ENCODE peak calls at places on chromosomes 7 and 10, in four cellular contexts. Y is body of pancreas, N is AG09319, C is HCT116. M is an unnamed sample.

GRCh38 chr7:4779118-4779517 is 3.7 kb downstream of the AP5Z1 start:
- DNase-seq in C (no peak), Y (no peak), N (no peak), M (no peak)

GRCh38 chr10:61898435-61898778 is 3.1 kb upstream of the ARID5B start:
- DNase-seq in N (no peak), C (no peak), Y (no peak), M (no peak)

GRCh38 chr10:62681211-62681940 is 123.1 kb upstream of the ADO start:
- DNase-seq in Y (no peak), N (no peak), C (no peak), M (no peak)

GRCh38 chr7:157684157-157684595 is 347.4 kb downstream of the DNAJB6 start:
- DNase-seq in N (no peak), C (no peak), Y (no peak), M (no peak)

GRCh38 chr10:101214446-101215396 is 14.5 kb downstream of the LBX1 start:
- DNase-seq in N (no peak), Y (peak; percentile 61), C (peak; percentile 66), M (peak; percentile 73)

GRCh38 chr7:149620961-149621360 is 123.4 kb upstream of the ZNF746 start:
- DNase-seq in C (no peak), Y (no peak), N (no peak), M (no peak)

GRCh38 chr7:51315393-51316261 is 982 bp downstream of the COBL start:
- DNase-seq in Y (peak; percentile 66), N (no peak), C (peak; percentile 50), M (peak; percentile 88)

GRCh38 chr10:50862719-50863118 is 22.7 kb downstream of the A1CF start:
- DNase-seq in C (no peak), N (no peak), Y (no peak), M (no peak)

GRCh38 chr7:875476-876076 is 778 bp upstream of the GET4 start:
- DNase-seq in N (no peak), C (no peak), Y (peak; percentile 40), M (no peak)

GRCh38 chr10:111221682-111222470 is 145.0 kb downstream of the ADRA2A start:
- DNase-seq in N (no peak), C (no peak), Y (peak; percentile 14), M (no peak)

GRCh38 chr10:122258136-122259074 is 12.7 kb upstream of the BTBD16 start:
- DNase-seq in C (no peak), Y (no peak), N (no peak), M (no peak)

GRCh38 chr10:68133553-68133952 is 24.3 kb downstream of the MYPN start:
- DNase-seq in C (no peak), N (no peak), Y (no peak), M (no peak)

GRCh38 chr10:28177944-28178637 is 124.8 kb downstream of the MPP7 start:
- DNase-seq in C (no peak), Y (no peak), N (no peak), M (no peak)

GRCh38 chr7:155296006-155296787 is 1.5 kb upstream of the INSIG1 start:
- DNase-seq in C (no peak), Y (peak; percentile 67), N (no peak), M (no peak)

GRCh38 chr10:88091490-88092061 is 228.2 kb downstream of the PTEN start:
- DNase-seq in N (no peak), C (no peak), Y (no peak), M (no peak)

DNA sequence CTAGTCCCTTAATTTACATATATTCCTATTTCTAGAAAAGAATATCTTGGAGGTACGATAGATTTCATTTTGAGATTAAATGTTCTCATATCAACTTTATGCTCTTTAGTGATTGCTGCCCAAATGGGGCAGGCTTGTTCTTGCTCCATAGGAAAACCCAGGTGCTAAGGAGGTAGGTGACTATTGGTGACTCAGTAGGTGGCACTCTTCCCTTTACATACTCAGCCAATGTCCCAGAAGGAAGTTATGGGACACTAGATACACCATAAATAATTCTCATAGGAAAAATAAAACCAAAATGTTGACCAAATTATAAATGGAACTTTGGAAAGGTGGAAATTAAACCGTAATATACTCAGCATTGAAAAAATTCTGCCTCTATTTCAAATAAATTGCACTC is 4.0 kb downstream of the SKAP2 start:
- DNase-seq in N (no peak), Y (no peak), C (peak; percentile 51), M (peak; percentile 62)
- TF ChIP-seq CTCF in N (no peak), Y (no peak), C (peak; percentile 29), M (peak; percentile 40)

GRCh38 chr7:23295401-23295697 is 3.8 kb upstream of the MALSU1 start:
- DNase-seq in Y (no peak), C (no peak), N (no peak), M (no peak)

GRCh38 chr7:23299770-23300300 is 696 bp downstream of the MALSU1 start:
- DNase-seq in C (no peak), Y (no peak), N (no peak), M (no peak)

GRCh38 chr7:23298141-23298851 is 843 bp upstream of the MALSU1 start:
- DNase-seq in C (no peak), Y (peak; percentile 42), N (no peak), M (peak; percentile 57)

GRCh38 chr7:23294549-23295400 is 4.4 kb upstream of the MALSU1 start:
- DNase-seq in N (no peak), C (no peak), Y (no peak), M (peak; percentile 20)

GRCh38 chr7:23298885-23299769 is at the start of gene MALSU1:
- DNase-seq in N (peak; percentile 85), Y (peak; percentile 97), C (peak; percentile 95), M (peak; percentile 99)
- TF ChIP-seq CTCF in N (no peak), Y (no peak), C (no peak), M (no peak)

DNA sequence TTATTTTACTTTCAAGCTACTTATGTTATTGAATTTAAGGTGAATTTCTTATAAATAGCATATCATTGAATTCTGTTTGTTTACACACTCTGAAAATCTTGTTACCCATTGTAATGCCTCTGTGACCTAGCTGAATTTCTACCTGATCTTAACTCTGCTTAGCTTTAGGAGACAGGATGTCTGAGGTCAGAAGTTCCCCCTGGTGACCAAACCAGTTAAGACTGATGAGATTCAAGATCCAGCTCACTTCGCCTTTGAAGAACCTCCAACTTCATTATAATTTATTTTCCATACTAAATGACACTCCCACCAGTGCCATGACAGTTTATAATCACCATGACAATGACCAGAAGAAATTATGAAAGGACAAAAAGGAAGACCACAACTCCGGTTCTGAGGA is 213.4 kb upstream of the CDC14C start:
- DNase-seq in N (no peak), C (no peak), Y (no peak), M (no peak)
- TF ChIP-seq CTCF in N (no peak), C (no peak), Y (no peak), M (no peak)

DNA sequence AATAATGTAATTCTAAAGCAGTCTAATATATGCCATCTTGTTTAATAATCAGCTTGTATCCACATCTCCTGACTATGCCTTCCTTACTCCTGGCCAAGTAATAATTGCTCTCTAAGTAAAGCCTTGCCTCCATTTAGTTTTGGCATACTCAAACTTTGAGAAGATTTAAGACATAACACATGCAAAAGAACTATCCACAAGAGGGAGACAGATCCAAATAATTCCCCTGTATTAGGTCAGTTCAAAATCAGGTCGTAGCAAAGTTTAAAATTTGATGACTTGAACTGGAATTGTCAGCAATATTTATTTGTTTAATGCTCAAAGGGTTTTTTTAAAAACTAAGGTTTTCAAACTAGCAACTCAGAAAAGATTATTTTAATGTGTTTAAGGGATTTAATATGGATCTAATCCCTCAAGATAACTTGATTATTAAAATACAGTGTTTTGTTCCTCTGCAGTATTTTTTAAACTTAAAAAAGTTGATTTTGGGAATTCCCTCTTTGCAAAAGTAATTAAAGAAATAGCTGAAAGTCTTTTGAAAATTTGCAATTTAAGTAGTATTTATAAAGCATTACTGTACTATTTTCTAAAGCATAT is 95.3 kb downstream of the HDAC9 start:
- DNase-seq in Y (no peak), C (peak; percentile 27), N (peak; percentile 52), M (no peak)
- TF ChIP-seq CTCF in Y (peak; percentile 57), C (peak; percentile 55), N (peak; percentile 65), M (peak; percentile 34)

GRCh38 chr10:11706911-11707567 is 35.1 kb upstream of the ECHDC3 start:
- DNase-seq in Y (no peak), N (no peak), C (no peak), M (no peak)
- TF ChIP-seq CTCF in Y (no peak), N (no peak), C (peak; percentile 65), M (no peak)

DNA sequence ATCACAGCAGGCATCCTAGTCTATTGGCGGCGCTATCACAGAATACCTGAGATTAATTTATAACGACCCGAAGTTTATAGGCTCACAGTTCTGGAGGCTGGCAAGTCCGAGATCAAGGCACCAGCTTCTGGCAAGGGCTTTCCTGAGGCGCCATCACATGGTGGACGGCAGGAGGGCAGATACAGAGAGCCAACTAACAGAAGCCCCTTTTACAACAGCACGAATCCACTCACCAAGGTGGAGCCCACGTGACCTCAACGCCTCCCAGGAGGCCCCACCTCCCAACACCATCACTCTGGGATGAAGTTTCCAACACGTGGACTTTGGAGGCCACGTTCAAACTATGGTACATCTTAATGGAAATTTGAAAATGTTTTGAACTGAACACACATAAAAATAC is 255.3 kb downstream of the ELFN1 start:
- DNase-seq in N (no peak), C (no peak), Y (no peak), M (no peak)
- TF ChIP-seq CTCF in N (no peak), C (peak; percentile 27), Y (no peak), M (no peak)

GRCh38 chr10:13784067-13784466 is 197.3 kb downstream of the PRPF18 start:
- DNase-seq in N (no peak), Y (no peak), C (no peak), M (peak; percentile 26)
- TF ChIP-seq CTCF in N (no peak), Y (no peak), C (peak; percentile 10), M (no peak)

GRCh38 chr10:109996766-109997171 is 11.0 kb upstream of the ADD3 start:
- DNase-seq in C (no peak), N (no peak), Y (no peak), M (no peak)
- TF ChIP-seq CTCF in C (no peak), N (no peak), Y (no peak), M (no peak)

GRCh38 chr7:122416316-122416925 is 111.9 kb upstream of the FEZF1 start:
- DNase-seq in N (no peak), Y (no peak), C (no peak), M (no peak)

GRCh38 chr7:122412886-122413285 is 108.3 kb upstream of the FEZF1 start:
- DNase-seq in Y (peak; percentile 27), N (peak; percentile 46), C (no peak), M (no peak)

GRCh38 chr7:122413339-122413738 is 108.8 kb upstream of the FEZF1 start:
- DNase-seq in Y (no peak), N (no peak), C (no peak), M (no peak)

GRCh38 chr7:122412441-122412840 is 107.9 kb upstream of the FEZF1 start:
- DNase-seq in N (no peak), Y (no peak), C (no peak), M (no peak)

GRCh38 chr7:122415510-122415909 is 111.0 kb upstream of the FEZF1 start:
- DNase-seq in C (no peak), N (no peak), Y (no peak), M (no peak)
- TF ChIP-seq CTCF in C (no peak), N (no peak), Y (no peak), M (no peak)

DNA sequence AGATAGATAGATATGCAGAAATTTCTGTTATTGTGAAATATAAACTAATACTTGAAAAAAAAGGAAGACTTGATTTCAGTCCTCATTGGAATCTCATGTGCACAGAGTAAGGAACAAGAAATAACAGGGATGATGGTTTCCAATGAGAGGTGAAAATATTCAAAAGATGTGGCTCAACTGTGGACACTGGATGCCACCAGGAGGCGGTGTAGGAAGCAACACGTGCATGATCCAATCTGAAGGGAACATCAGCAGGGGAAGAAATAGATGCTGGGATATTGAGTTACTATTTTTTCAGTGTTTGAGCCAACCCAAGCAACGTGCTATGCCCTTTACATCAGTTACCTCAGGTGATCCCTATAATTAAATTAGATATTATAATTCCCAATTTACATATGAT is 710.8 kb upstream of the LRRTM3 start:
- DNase-seq in Y (no peak), C (no peak), N (no peak), M (peak; percentile 6)
- TF ChIP-seq CTCF in Y (no peak), C (peak; percentile 9), N (no peak), M (no peak)

M was measured in Calu3.